ENCODE peak calls at places on chromosomes 3 and 15, in eight cellular contexts. P, E, C, F, T, O, S and L are unnamed samples.

GRCh38 chr3:13277860-13278531 is 142.1 kb downstream of the NUP210 start:
- DNase-seq in P (no peak), E (no peak), C (no peak), F (peak), T (no peak), O (no peak), S (peak), L (no peak)

GRCh38 chr3:17852217-17852616 is 109.8 kb upstream of the TBC1D5 start:
- DNase-seq in P (no peak), E (no peak), C (no peak), F (no peak), T (no peak), O (no peak), S (no peak), L (peak)

GRCh38 chr15:62462268-62462667 is 297.2 kb upstream of the C2CD4B start:
- DNase-seq in P (no peak), E (no peak), C (no peak), F (no peak), T (no peak), O (no peak), S (no peak), L (no peak)

GRCh38 chr3:58581328-58582091 is 4.3 kb upstream of the FAM107A start:
- DNase-seq in P (no peak), E (no peak), C (no peak), F (no peak), T (peak), O (no peak), S (no peak), L (no peak)

GRCh38 chr3:22360977-22361376 is 610.0 kb upstream of the ZNF385D start:
- DNase-seq in P (no peak), E (no peak), C (no peak), F (no peak), T (no peak), O (peak), S (no peak), L (no peak)

GRCh38 chr3:16864610-16865313 is 20.0 kb upstream of the PLCL2 start:
- DNase-seq in P (no peak), E (no peak), C (no peak), F (peak), T (no peak), O (peak), S (no peak), L (no peak)

GRCh38 chr3:43838877-43839276 is 148.1 kb downstream of the ABHD5 start:
- DNase-seq in P (no peak), E (no peak), C (no peak), F (no peak), T (peak), O (no peak), S (no peak), L (no peak)

GRCh38 chr15:56001476-56002078 is 8.2 kb upstream of the NEDD4 start:
- DNase-seq in P (no peak), E (no peak), C (no peak), F (peak), T (no peak), O (no peak), S (no peak), L (no peak)

GRCh38 chr3:115248274-115248673 is 101.2 kb upstream of the ZBTB20 start:
- DNase-seq in P (no peak), E (no peak), C (no peak), F (no peak), T (no peak), O (peak), S (no peak), L (no peak)

GRCh38 chr15:27845535-27846369 is 253.4 kb downstream of the OCA2 start:
- DNase-seq in P (no peak), E (no peak), C (no peak), F (no peak), T (no peak), O (no peak), S (no peak), L (no peak)

GRCh38 chr3:126540946-126541627 is 17.1 kb downstream of the CHST13 start:
- DNase-seq in P (no peak), E (no peak), C (no peak), F (peak), T (peak), O (no peak), S (peak), L (no peak)

GRCh38 chr15:74173545-74174215 is at the start of gene ISLR:
- DNase-seq in P (no peak), E (no peak), C (no peak), F (peak), T (peak), O (peak), S (no peak), L (no peak)

GRCh38 chr3:81764665-81765064 is 3.2 kb upstream of the GBE1 start:
- DNase-seq in P (no peak), E (no peak), C (no peak), F (peak), T (no peak), O (no peak), S (no peak), L (no peak)

GRCh38 chr3:120113128-120114116 is 19.2 kb upstream of the GSK3B start:
- DNase-seq in P (no peak), E (no peak), C (no peak), F (peak), T (no peak), O (peak), S (no peak), L (no peak)

GRCh38 chr3:82525-82924 is 114.0 kb upstream of the CHL1 start:
- DNase-seq in P (no peak), E (no peak), C (no peak), F (no peak), T (no peak), O (no peak), S (no peak), L (no peak)

GRCh38 chr3:25508901-25509300 is 80.8 kb downstream of the RARB start:
- DNase-seq in P (no peak), E (no peak), C (no peak), F (no peak), T (no peak), O (peak), S (no peak), L (no peak)

GRCh38 chr3:186839874-186840641 is 2.5 kb upstream of the ADIPOQ start:
- DNase-seq in P (no peak), E (no peak), C (peak), F (no peak), T (peak), O (peak), S (no peak), L (no peak)

GRCh38 chr15:49830411-49830810 is 209.6 kb downstream of the DTWD1 start:
- DNase-seq in P (no peak), E (no peak), C (no peak), F (no peak), T (no peak), O (no peak), S (no peak), L (no peak)

GRCh38 chr3:185207931-185208746 is 45.7 kb downstream of the EHHADH start:
- DNase-seq in P (no peak), E (no peak), C (no peak), F (peak), T (no peak), O (peak), S (no peak), L (peak)

DNA sequence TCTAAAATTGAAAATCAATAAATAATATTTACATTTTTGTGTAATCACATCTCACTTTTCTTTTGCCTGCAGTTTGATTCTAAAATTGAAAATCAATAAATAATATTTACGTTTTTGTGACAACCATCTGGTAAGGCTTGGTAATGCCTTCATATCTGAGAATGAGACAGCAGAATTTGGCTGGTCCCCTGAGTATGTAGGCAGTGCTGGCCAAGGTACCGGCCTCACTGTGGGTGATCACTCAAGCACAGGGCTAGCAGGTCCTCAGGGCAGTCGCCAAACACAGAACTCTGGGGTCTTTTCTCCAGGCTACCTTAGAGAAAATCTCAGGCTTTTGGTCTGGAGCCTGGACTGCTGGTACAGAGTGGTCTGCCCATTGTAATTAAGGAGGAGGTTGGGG is 26.2 kb downstream of the RTP3 start:
- DNase-seq in P (no peak), E (no peak), C (no peak), F (no peak), T (no peak), O (no peak), S (no peak), L (no peak)
- TF ChIP-seq CTCF in P (no peak), E (no peak), C (no peak), F (no peak), T (no peak), O (no peak), S (no peak), L (no peak)

GRCh38 chr3:14672588-14672987 is 2.4 kb upstream of the C3orf20 start:
- DNase-seq in P (no peak), E (no peak), C (no peak), F (no peak), T (no peak), O (no peak), S (no peak), L (no peak)
- TF ChIP-seq CTCF in P (no peak), E (no peak), C (no peak), F (no peak), T (no peak), O (no peak), S (no peak), L (no peak)

GRCh38 chr3:63862804-63863149 is 828 bp downstream of the THOC7 start:
- DNase-seq in P (no peak), E (no peak), C (no peak), F (no peak), T (peak), O (no peak), S (no peak), L (no peak)
- TF ChIP-seq CTCF in P (no peak), E (no peak), C (no peak), F (no peak), T (no peak), O (no peak), S (no peak), L (no peak)

GRCh38 chr15:84871428-84871985 is 13.0 kb upstream of the SLC28A1 start:
- DNase-seq in P (no peak), E (no peak), C (no peak), F (no peak), T (no peak), O (no peak), S (no peak), L (no peak)
- TF ChIP-seq CTCF in P (no peak), E (no peak), C (no peak), F (no peak), T (peak), O (peak), S (no peak), L (no peak)

DNA sequence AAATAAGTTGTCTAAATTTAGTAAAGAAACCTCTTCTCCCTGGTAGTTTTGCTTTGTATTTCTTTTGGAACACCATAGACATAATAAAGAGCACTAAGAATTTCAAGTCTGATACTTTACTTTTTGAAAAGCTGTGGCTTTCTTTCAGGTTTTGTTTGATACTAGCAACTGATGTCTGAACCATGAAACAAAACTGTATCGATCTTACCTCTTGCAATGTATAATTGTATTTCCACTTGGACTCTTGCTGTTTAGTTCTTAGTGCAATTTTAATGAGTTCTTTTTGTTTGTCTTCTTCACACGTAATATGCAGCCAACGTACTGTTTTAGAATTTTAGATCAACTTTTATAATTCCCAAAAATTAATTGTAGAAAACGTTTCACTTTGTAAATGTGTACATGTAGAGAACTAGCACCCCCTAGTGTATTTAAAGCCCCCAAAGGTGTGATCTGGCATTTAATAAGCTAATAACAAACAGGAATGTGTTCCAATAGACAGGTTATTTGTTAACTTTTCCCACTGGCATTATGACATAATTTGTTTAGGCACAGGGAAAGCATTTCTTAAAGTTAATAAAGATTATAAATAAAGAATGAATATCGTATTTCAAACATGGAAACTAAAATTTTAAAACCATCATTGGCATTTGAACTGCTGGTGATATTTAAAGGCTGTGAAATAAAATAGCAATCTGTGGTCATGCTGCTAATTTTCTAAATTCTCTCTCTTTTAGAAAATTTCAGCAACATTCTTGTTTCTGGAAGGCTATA is 289.1 kb upstream of the DNAJC19 start:
- DNase-seq in P (no peak), E (no peak), C (no peak), F (no peak), T (no peak), O (peak), S (no peak), L (no peak)
- TF ChIP-seq CTCF in P (peak), E (no peak), C (peak), F (no peak), T (peak), O (peak), S (no peak), L (peak)

DNA sequence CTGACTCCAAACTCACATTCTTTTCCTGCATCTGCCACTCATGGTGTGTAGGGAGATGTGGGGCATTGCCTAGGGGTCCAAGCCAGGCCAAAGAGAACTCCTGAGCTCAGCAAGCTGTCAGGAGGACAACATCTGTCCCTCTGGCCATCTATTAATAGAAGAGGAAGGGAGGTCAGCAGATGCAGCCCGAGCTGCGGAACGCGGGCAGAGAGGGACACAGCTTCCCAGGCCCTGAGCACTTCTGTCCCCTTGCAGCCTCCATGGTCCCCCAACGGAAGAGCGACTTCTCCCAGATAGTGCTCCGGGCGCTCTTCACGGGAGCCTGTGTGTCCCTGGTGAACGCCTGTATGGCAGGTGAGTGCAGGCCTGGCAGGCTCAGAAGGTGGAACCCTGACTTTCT is 37.3 kb upstream of the PDE8A start:
- DNase-seq in P (no peak), E (no peak), C (no peak), F (no peak), T (no peak), O (no peak), S (no peak), L (no peak)
- TF ChIP-seq CTCF in P (no peak), E (no peak), C (no peak), F (no peak), T (no peak), O (no peak), S (no peak), L (no peak)